ENCODE peak calls at places on chromosomes 6 and 20, in five cellular contexts. A is CD8-positive, alpha-beta T cell; E is GM12891; C is CD4-positive, alpha-beta T cell; Q is CD4-positive, alpha-beta memory T cell. G is an unnamed sample.

GRCh38 chr6:53974941-53975340 is 136.3 kb upstream of the MLIP start:
- DNase-seq in A (no peak), E (no peak), C (no peak), Q (no peak), G (no peak)

GRCh38 chr20:6298049-6298448 is 175.2 kb upstream of the FERMT1 start:
- DNase-seq in A (no peak), E (no peak), C (no peak), Q (no peak), G (no peak)

GRCh38 chr6:113067612-113068262 is 720.6 kb downstream of the RFPL4B start:
- DNase-seq in A (no peak), E (no peak), C (no peak), Q (no peak), G (no peak)

GRCh38 chr6:85691478-85691877 is 48.8 kb upstream of the SYNCRIP start:
- DNase-seq in A (no peak), E (no peak), C (no peak), Q (no peak), G (no peak)

GRCh38 chr6:125222531-125223455 is 69.2 kb downstream of the TPD52L1 start:
- DNase-seq in A (no peak), E (no peak), C (no peak), Q (no peak), G (no peak)

GRCh38 chr6:170189236-170189635 is 101.6 kb downstream of the DLL1 start:
- DNase-seq in A (no peak), E (no peak), C (no peak), Q (no peak), G (no peak)

GRCh38 chr6:122248844-122249243 is 150.6 kb upstream of the HSF2 start:
- DNase-seq in A (no peak), E (no peak), C (no peak), Q (no peak), G (no peak)

GRCh38 chr6:51468704-51469103 is 618.7 kb downstream of the PKHD1 start:
- DNase-seq in A (no peak), E (no peak), C (no peak), Q (no peak), G (no peak)

GRCh38 chr6:167404385-167405049 is 79.6 kb downstream of the TTLL2 start:
- DNase-seq in A (no peak), E (no peak), C (no peak), Q (no peak), G (no peak)

GRCh38 chr6:109739671-109740070 is 48.6 kb downstream of the FIG4 start:
- DNase-seq in A (no peak), E (no peak), C (no peak), Q (no peak), G (no peak)

GRCh38 chr6:12343440-12344162 is 53.4 kb downstream of the EDN1 start:
- DNase-seq in A (no peak), E (no peak), C (no peak), Q (no peak), G (no peak)

G was measured in GM12878.